ENCODE peak calls at places on chromosomes 3 and 15, in four cellular contexts. O is fibroblast of lung; C is H9; S is stimulated activated CD8-positive, alpha-beta memory T cell treated with anti-CD3 and anti-CD28 coated beads, Interleukin-7, amount 100 ng/mL, for 1 hour. W is an unnamed sample.

GRCh38 chr15:32956006-32956405 is 238.2 kb downstream of the GREM1 start:
- DNase-seq in O (peak; percentile 96), C (peak; percentile 42), S (no peak), W (peak; percentile 90)

GRCh38 chr3:71984843-71985594 is 200.1 kb upstream of the PROK2 start:
- DNase-seq in O (no peak), C (no peak), S (no peak), W (no peak)

GRCh38 chr15:62889734-62890505 is 152.6 kb upstream of the TPM1 start:
- DNase-seq in O (peak; percentile 59), C (no peak), S (no peak), W (peak; percentile 82)

GRCh38 chr15:84911879-84912660 is 27.6 kb downstream of the SLC28A1 start:
- DNase-seq in O (peak; percentile 96), C (no peak), S (no peak), W (peak; percentile 97)

GRCh38 chr3:127670761-127671522 is 1.8 kb upstream of the ABTB1 start:
- DNase-seq in O (no peak), C (no peak), S (no peak), W (no peak)

GRCh38 chr3:16658004-16658932 is 53.0 kb upstream of the DAZL start:
- DNase-seq in O (no peak), C (peak; percentile 56), S (no peak), W (no peak)

GRCh38 chr3:180265551-180265950 is 228.8 kb upstream of the PEX5L start:
- DNase-seq in O (peak; percentile 34), C (no peak), S (no peak), W (no peak)

GRCh38 chr15:67945951-67946700 is 106.3 kb upstream of the RNU6-1 start:
- DNase-seq in O (no peak), C (peak; percentile 91), S (no peak), W (peak; percentile 77)

GRCh38 chr3:44416031-44417030 is 61.1 kb downstream of the ZNF445 start:
- DNase-seq in O (no peak), C (no peak), S (no peak), W (no peak)

GRCh38 chr3:98039322-98040024 is 4.4 kb upstream of the GABRR3 start:
- DNase-seq in O (peak; percentile 91), C (peak; percentile 70), S (peak; percentile 42), W (peak; percentile 61)

GRCh38 chr15:69074843-69075224 is 60.3 kb downstream of the NOX5 start:
- DNase-seq in O (peak; percentile 40), C (no peak), S (no peak), W (no peak)

GRCh38 chr15:70266412-70267089 is 168.8 kb upstream of the TLE3 start:
- DNase-seq in O (peak; percentile 79), C (no peak), S (no peak), W (no peak)

GRCh38 chr3:70871909-70872656 is 559.6 kb upstream of the MDFIC2 start:
- DNase-seq in O (peak; percentile 93), C (no peak), S (no peak), W (peak; percentile 96)

GRCh38 chr3:22231061-22231460 is 480.1 kb upstream of the ZNF385D start:
- DNase-seq in O (peak; percentile 28), C (no peak), S (no peak), W (no peak)

GRCh38 chr3:126518779-126519177 is 1.2 kb upstream of the UROC1 start:
- DNase-seq in O (no peak), C (no peak), S (no peak), W (no peak)

GRCh38 chr3:194166682-194167479 is 30.9 kb downstream of the HES1 start:
- DNase-seq in O (peak; percentile 3), C (no peak), S (no peak), W (no peak)

GRCh38 chr3:177194319-177194718 is 3.0 kb downstream of the TBL1XR1 start:
- DNase-seq in O (no peak), C (no peak), S (no peak), W (no peak)

GRCh38 chr15:76267077-76267476 is 44.2 kb downstream of the ETFA start:
- DNase-seq in O (no peak), C (no peak), S (no peak), W (no peak)

GRCh38 chr3:143538577-143538981 is 309.7 kb downstream of the SLC9A9 start:
- DNase-seq in O (peak; percentile 76), C (no peak), S (no peak), W (peak; percentile 88)

GRCh38 chr15:96142498-96142897 is 188.0 kb upstream of the NR2F2 start:
- DNase-seq in O (no peak), C (no peak), S (no peak), W (no peak)

GRCh38 chr3:51710631-51711351 is 3.9 kb downstream of the GRM2 start:
- DNase-seq in O (no peak), C (peak; percentile 74), S (no peak), W (no peak)

GRCh38 chr3:115996420-115997108 is 373.3 kb downstream of the GAP43 start:
- DNase-seq in O (no peak), C (no peak), S (no peak), W (no peak)

GRCh38 chr15:59541750-59542149 is 69.8 kb upstream of the GCNT3 start:
- DNase-seq in O (no peak), C (no peak), S (no peak), W (no peak)

GRCh38 chr3:159637895-159638542 is 350.6 kb upstream of the IL12A start:
- DNase-seq in O (peak; percentile 53), C (no peak), S (no peak), W (peak; percentile 44)

GRCh38 chr3:123310741-123311140 is 109.0 kb downstream of the SEC22A start:
- DNase-seq in O (no peak), C (no peak), S (no peak), W (peak; percentile 52)

GRCh38 chr3:58531956-58532355 is 5.0 kb downstream of the ACOX2 start:
- DNase-seq in O (no peak), C (no peak), S (no peak), W (peak; percentile 21)

GRCh38 chr3:108022316-108023150 is 68.3 kb downstream of the CD47 start:
- DNase-seq in O (no peak), C (no peak), S (no peak), W (no peak)

GRCh38 chr3:98532709-98533571 is 1.2 kb downstream of the GPR15 start:
- DNase-seq in O (no peak), C (no peak), S (no peak), W (no peak)

GRCh38 chr15:70596354-70597055 is 166.9 kb downstream of the UACA start:
- DNase-seq in O (peak; percentile 83), C (no peak), S (no peak), W (peak; percentile 87)

GRCh38 chr3:66392966-66393485 is 107.8 kb downstream of the LRIG1 start:
- DNase-seq in O (no peak), C (no peak), S (no peak), W (no peak)

GRCh38 chr3:153667341-153667740 is 453.8 kb upstream of the ARHGEF26 start:
- DNase-seq in O (peak; percentile 17), C (no peak), S (no peak), W (peak; percentile 10)

W was measured in foreskin fibroblast.